ENCODE peak calls at places on chromosomes 11 and 22, in four cellular contexts. V, J, L and M are unnamed samples.

GRCh38 chr22:33300165-33300564 is 242.0 kb upstream of the SYN3 start:
- DNase-seq in V (no peak), J (no peak), L (no peak), M (no peak)

GRCh38 chr11:1030086-1030485 is 6.4 kb downstream of the MUC6 start:
- DNase-seq in V (no peak), J (no peak), L (no peak), M (no peak)

GRCh38 chr11:16261836-16262644 is 94.3 kb downstream of the SOX6 start:
- DNase-seq in V (no peak), J (no peak), L (no peak), M (no peak)

GRCh38 chr11:4025248-4025956 is 69.2 kb upstream of the RRM1 start:
- DNase-seq in V (peak; percentile 72), J (no peak), L (no peak), M (peak; percentile 12)

GRCh38 chr22:44068422-44069191 is 44.5 kb downstream of the PARVB start:
- DNase-seq in V (no peak), J (no peak), L (no peak), M (no peak)

GRCh38 chr22:48953830-48954229 is 873.8 kb downstream of the BRD1 start:
- DNase-seq in V (no peak), J (no peak), L (no peak), M (no peak)

GRCh38 chr11:8387693-8388092 is 124.0 kb upstream of the LMO1 start:
- DNase-seq in V (no peak), J (no peak), L (no peak), M (no peak)

GRCh38 chr11:86596861-86597632 is 75.4 kb downstream of the ME3 start:
- DNase-seq in V (peak; percentile 42), J (no peak), L (no peak), M (no peak)

GRCh38 chr22:36587289-36588154 is 58.6 kb upstream of the EIF3D start:
- DNase-seq in V (peak; percentile 65), J (no peak), L (peak; percentile 44), M (no peak)

GRCh38 chr11:94876645-94877445 is 96.5 kb downstream of the CWC15 start:
- DNase-seq in V (peak; percentile 97), J (no peak), L (no peak), M (peak; percentile 75)

GRCh38 chr11:129251067-129251466 is 58.9 kb upstream of the ARHGAP32 start:
- DNase-seq in V (peak; percentile 74), J (no peak), L (no peak), M (no peak)

GRCh38 chr22:22908941-22909604 is 21.5 kb downstream of the IGLL5 start:
- DNase-seq in V (no peak), J (no peak), L (no peak), M (no peak)

GRCh38 chr22:44084044-44084772 is 60.1 kb downstream of the PARVB start:
- DNase-seq in V (no peak), J (no peak), L (no peak), M (no peak)

GRCh38 chr22:38837414-38837813 is 6.4 kb downstream of the NPTXR start:
- DNase-seq in V (no peak), J (no peak), L (no peak), M (no peak)

GRCh38 chr22:29706991-29707390 is 12.8 kb upstream of the CABP7 start:
- DNase-seq in V (no peak), J (no peak), L (no peak), M (no peak)

GRCh38 chr11:104005234-104005855 is 31.1 kb upstream of the DDI1 start:
- DNase-seq in V (peak; percentile 43), J (no peak), L (no peak), M (peak; percentile 26)

GRCh38 chr11:15826826-15827225 is 529.5 kb downstream of the SOX6 start:
- DNase-seq in V (no peak), J (no peak), L (peak; percentile 86), M (peak; percentile 15)

GRCh38 chr22:30561402-30562154 is 12.9 kb downstream of the GAL3ST1 start:
- DNase-seq in V (no peak), J (no peak), L (no peak), M (no peak)

GRCh38 chr11:72750086-72750485 is 2.1 kb downstream of the ARAP1 start:
- DNase-seq in V (no peak), J (no peak), L (no peak), M (no peak)

DNA sequence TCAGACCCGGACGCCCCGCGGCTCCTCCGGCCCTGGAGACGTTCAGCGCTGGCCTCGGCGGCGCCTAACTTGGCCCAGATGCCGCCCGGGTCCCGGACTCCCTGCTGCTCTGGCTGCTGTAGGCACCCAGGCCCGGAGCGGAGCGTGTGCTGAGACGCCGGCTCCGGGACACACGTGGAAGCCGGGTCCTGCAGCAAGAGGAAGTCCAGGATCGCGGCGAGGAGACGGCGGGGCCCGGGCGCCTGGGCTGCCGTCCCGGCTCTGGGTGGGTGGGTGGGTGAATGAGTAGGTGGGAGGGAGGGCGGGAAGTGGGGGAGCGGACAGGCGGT is 223 bp downstream of the WT1 start:
- DNase-seq in V (no peak), J (no peak), L (no peak), M (no peak)
- TF ChIP-seq EZH2 in V (no peak), J (no peak), L (peak; percentile 16), M (no peak)

DNA sequence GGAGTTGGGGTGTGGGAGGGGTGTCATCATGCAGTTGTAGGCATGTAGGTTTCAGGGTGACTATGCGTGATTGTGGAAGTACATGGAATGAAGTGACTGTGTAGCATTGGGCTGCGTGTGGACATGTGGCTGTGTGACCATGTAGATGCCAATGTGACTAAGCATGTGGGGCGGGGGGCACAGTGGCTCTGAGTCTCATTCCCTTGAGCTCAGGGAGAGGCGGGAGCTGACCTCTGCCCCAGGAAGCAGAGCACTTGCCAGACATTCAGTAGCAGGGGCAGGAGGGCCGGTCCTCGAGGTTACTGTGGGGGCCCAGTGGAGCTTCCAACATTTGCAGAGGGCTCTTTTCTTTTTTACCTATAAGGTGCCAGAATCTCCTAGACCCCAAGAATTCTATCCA is 440 bp upstream of the KLHL35 start:
- DNase-seq in V (no peak), J (no peak), L (no peak), M (no peak)
- H3K9ac ChIP-seq in V (no peak overlapping the region), J (no peak overlapping the region), L (no peak overlapping the region), M (no peak overlapping the region)

GRCh38 chr11:12217879-12218278 is 107.5 kb downstream of the MICAL2 start:
- DNase-seq in V (no peak), J (no peak), L (no peak), M (no peak)
- H3K4me2 ChIP-seq in V (no peak overlapping the region), J (no peak overlapping the region), L (no peak overlapping the region), M (no peak overlapping the region)

DNA sequence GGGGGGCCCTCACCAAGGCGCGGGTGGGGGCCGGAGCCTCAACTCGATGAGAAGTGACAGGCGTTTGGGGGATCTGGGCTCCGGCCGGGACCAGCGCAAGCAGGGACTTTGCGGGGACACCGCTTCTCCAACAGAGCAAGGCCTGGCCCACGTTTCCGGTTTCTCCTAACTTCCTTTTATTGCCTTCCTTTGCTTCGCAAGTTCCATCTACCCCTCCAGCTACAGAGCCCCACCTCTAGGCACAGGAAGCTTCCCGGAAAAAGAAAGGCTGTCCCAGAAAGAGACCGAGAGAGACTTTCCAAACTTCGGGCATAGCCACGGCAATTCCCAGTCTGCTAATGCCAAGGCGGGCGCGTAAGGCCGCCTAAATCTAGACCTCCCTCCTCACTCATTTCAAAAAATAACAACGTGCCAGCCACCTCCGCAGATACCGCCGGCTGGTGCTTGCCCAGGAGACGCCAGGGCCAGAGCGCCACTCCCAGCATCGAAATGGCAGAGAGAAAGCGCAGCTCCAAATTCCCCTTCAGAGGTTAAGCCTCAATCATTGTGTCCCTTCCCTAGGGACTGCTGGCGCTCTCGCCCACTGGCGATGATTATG is 6.6 kb downstream of the PAX6 start:
- DNase-seq in V (peak; percentile 53), J (no peak), L (peak; percentile 66), M (no peak)
- TF ChIP-seq EZH2 in V (no peak), J (peak; percentile 61), L (no peak), M (peak; percentile 85)

DNA sequence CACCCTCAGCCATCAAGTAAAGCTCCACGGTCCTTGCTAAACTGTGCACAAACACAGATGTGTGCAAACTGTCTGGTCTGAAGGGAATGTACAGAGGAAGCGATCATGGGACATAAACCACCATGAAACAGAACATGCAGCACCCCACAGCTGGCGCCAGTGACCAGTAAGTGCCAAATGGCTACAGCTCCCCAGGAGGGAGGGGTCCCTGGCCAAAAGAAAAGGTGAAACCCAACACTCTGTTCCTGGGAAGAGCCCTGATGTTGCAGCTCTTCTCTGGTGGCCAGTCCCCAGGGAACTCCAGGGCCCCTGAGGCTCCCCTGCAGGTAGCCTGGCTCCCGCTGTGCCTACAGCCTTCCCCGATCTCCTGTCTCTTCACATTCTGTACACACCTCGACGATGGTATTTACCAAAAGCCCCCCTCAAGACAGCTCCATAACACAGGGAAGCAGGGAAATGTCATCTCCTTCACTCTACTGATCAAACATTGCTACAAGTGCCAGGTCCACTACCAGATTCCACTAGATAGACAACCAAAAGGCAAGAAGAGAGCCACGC is 2.9 kb downstream of the DGCR6L start:
- DNase-seq in V (no peak), J (no peak), L (peak; percentile 1), M (no peak)
- H3K9ac ChIP-seq in V (no peak overlapping the region), J (no peak overlapping the region), L (no peak overlapping the region), M (no peak overlapping the region)